ENCODE peak calls at places on chromosomes 11 and 22, in nine cellular contexts. O is PC-3, Q is K562, D is colonic mucosa, J is H1, Z is gastrocnemius medialis, S is stomach, V is body of pancreas, N is left ventricle myocardium inferior. K is an unnamed sample.
A peak's percentile ranks its signal among the peaks of the same experiment; 100 is the strongest.

GRCh38 chr11:70034740-70035365 is 43.3 kb upstream of the ANO1 start:
- DNase-seq in O (peak; percentile 14), Q (no peak), D (peak; percentile 16), J (peak; percentile 44), Z (no peak), S (peak; percentile 15), V (no peak), N (no peak), K (no peak)

GRCh38 chr11:60952742-60953170 is 780 bp upstream of the SLC15A3 start:
- DNase-seq in O (no peak), Q (no peak), D (no peak), J (no peak), Z (no peak), S (no peak), V (no peak), N (no peak), K (no peak)

GRCh38 chr11:109527496-109527895 is 105.5 kb downstream of the C11orf87 start:
- DNase-seq in O (no peak), Q (no peak), D (no peak), J (no peak), Z (no peak), S (no peak), V (no peak), N (no peak), K (no peak)

GRCh38 chr22:25139062-25139461 is 60.6 kb upstream of the CRYBB3 start:
- DNase-seq in O (no peak), Q (no peak), D (peak; percentile 73), J (no peak), Z (no peak), S (peak; percentile 57), V (peak; percentile 18), N (peak; percentile 48), K (no peak)

GRCh38 chr22:49090853-49091135 is 736.9 kb downstream of the BRD1 start:
- DNase-seq in O (no peak), Q (no peak), D (no peak), J (no peak), Z (no peak), S (no peak), V (no peak), N (no peak), K (no peak)

GRCh38 chr22:49026476-49027121 is 801.1 kb downstream of the BRD1 start:
- DNase-seq in O (no peak), Q (no peak), D (no peak), J (peak; percentile 62), Z (no peak), S (no peak), V (no peak), N (no peak), K (no peak)

GRCh38 chr11:63985812-63986155 is 454 bp upstream of the OTUB1 start:
- DNase-seq in O (no peak), Q (peak; percentile 29), D (no peak), J (no peak), Z (no peak), S (no peak), V (no peak), N (no peak), K (no peak)

GRCh38 chr22:26547426-26547825 is 35.2 kb upstream of the TFIP11 start:
- DNase-seq in O (no peak), Q (no peak), D (no peak), J (no peak), Z (no peak), S (no peak), V (no peak), N (no peak), K (no peak)

GRCh38 chr11:64911142-64911541 is 5.9 kb downstream of the ATG2A start:
- DNase-seq in O (no peak), Q (no peak), D (no peak), J (no peak), Z (no peak), S (no peak), V (no peak), N (no peak), K (no peak)

GRCh38 chr11:13337986-13338436 is 60.4 kb downstream of the BMAL1 start:
- DNase-seq in O (no peak), Q (no peak), D (no peak), J (no peak), Z (no peak), S (no peak), V (no peak), N (no peak), K (peak; percentile 66)

GRCh38 chr11:71453021-71453910 is at the start of gene NADSYN1:
- DNase-seq in O (peak; percentile 98), Q (peak; percentile 97), D (peak; percentile 99), J (peak; percentile 95), Z (peak; percentile 95), S (peak; percentile 99), V (peak; percentile 98), N (peak; percentile 98), K (peak; percentile 91)

GRCh38 chr11:71453911-71454304 is 905 bp downstream of the NADSYN1 start:
- DNase-seq in O (peak; percentile 11), Q (no peak), D (no peak), J (no peak), Z (no peak), S (no peak), V (no peak), N (no peak), K (no peak)

GRCh38 chr11:71452354-71453020 is 516 bp upstream of the NADSYN1 start:
- DNase-seq in O (peak; percentile 67), Q (no peak), D (peak; percentile 63), J (no peak), Z (peak; percentile 23), S (peak; percentile 63), V (peak; percentile 75), N (peak; percentile 42), K (peak; percentile 37)

GRCh38 chr11:71450507-71450906 is 2.3 kb upstream of the DHCR7 start:
- DNase-seq in O (no peak), Q (no peak), D (no peak), J (no peak), Z (no peak), S (no peak), V (no peak), N (no peak), K (no peak)

DNA sequence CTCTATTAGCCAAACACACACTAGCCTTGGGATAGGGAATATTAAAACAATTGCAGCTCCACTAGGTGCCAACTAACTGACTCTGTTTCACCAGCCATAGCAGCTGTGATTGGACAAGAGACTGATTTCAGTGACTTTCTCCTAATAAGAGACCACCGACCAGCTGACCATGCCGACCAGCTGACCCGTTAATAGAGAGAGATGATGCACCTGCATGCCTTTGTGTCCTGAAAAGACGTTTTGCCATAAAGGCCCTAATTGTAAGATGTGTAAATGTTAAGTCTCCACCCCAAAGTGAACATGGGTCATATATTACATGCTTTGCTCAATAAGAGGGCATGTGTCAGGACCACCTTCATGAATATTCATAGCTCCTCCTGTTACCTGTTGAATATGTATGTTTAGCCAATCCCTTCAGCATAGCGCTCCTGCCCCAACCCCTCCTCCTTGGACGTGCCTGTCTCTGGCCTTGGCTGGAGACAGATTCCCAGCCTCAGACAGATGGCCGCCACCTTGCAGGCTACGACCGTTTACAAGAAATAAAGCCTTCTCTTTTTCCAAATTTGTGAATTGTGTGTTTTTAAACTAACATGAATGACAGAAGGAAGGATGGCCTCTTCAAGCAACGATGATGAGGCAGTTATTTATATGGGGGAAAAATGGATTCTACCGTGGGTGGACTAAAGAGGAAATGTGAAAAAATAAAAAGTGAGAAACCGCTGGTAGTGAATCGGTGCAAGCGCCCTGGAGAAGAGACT is 1.2 kb upstream of the NADSYN1 start:
- DNase-seq in O (peak; percentile 44), Q (no peak), D (peak; percentile 71), J (no peak), Z (no peak), S (no peak), V (peak; percentile 52), N (no peak), K (no peak)
- H3K4me3 ChIP-seq in O (peak overlapping the region; percentile 99), Q (no peak overlapping the region), D (peak overlapping the region; percentile 91), J (peak overlapping the region; percentile 67), Z (peak overlapping the region; percentile 87), S (peak overlapping the region; percentile 86), V (no peak overlapping the region), N (peak overlapping the region; percentile 97), K (no peak overlapping the region)

DNA sequence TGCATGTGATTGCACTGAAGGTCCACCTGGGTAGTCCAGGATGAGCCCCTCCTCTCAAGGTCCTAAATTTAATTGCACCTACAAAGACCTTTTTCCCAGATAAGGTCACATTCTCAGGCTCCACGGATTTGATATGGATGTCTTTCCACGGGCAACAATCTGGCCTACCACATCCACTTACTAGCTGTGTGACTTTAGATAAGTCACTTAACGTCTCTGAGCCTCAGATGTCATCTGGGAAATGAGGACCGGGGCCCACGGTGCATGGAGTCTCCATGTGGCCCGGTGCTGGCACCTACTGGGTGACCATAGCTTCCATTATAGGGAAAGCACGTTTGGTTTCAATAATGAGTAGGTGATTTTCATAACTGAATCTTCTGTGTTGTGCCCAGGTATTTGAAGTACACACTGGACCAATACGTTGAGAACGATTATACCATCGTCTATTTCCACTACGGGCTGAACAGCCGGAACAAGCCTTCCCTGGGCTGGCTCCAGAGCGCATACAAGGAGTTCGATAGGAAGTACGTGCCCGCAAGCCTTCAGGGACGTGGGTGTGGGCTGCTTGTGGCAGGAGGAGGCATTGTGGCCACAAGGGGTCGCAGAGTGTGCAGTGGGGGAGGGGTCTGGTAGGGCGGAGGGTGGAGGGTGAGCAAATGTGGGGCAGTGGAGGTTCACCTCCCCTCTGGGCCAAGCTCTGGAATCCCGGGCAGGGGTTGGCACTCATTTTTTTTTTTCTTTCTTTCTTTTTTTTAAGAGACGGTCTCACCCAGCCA is 55.7 kb downstream of the ARHGAP8 start:
- DNase-seq in O (no peak), Q (peak; percentile 66), D (no peak), J (peak; percentile 80), Z (no peak), S (no peak), V (no peak), N (no peak), K (no peak)
- TF ChIP-seq CTCF in O (peak; percentile 25), Q (peak; percentile 32), D (no peak), J (peak; percentile 78), Z (no peak), S (peak; percentile 7), V (no peak), N (no peak), K (peak; percentile 46)

GRCh38 chr11:122173074-122173450 is 57.0 kb upstream of the BLID start:
- DNase-seq in O (peak; percentile 45), Q (no peak), D (no peak), J (no peak), Z (no peak), S (no peak), V (no peak), N (no peak), K (no peak)
- H3K27ac ChIP-seq in O (peak overlapping the region; percentile 99), Q (no peak overlapping the region), D (no peak overlapping the region), J (no peak overlapping the region), Z (no peak overlapping the region), S (no peak overlapping the region), V (no peak overlapping the region), N (no peak overlapping the region), K (peak overlapping the region; percentile 47)

GRCh38 chr11:94649254-94649653 is 82.1 kb downstream of the PIWIL4 start:
- DNase-seq in O (no peak), Q (no peak), D (no peak), J (no peak), Z (no peak), S (no peak), V (no peak), N (no peak), K (no peak)
- H3K4me3 ChIP-seq in O (no peak overlapping the region), Q (no peak overlapping the region), D (no peak overlapping the region), J (no peak overlapping the region), Z (no peak overlapping the region), S (no peak overlapping the region), V (no peak overlapping the region), N (no peak overlapping the region), K (no peak overlapping the region)

GRCh38 chr11:120168960-120169681 is 31.2 kb upstream of the TRIM29 start:
- DNase-seq in O (peak; percentile 77), Q (peak; percentile 90), D (peak; percentile 73), J (peak; percentile 96), Z (no peak), S (peak; percentile 75), V (peak; percentile 71), N (peak; percentile 61), K (peak; percentile 42)
- TF ChIP-seq CTCF in O (peak; percentile 94), Q (peak; percentile 74), D (peak; percentile 94), J (peak; percentile 77), Z (peak; percentile 82), S (peak; percentile 61), V (peak; percentile 94), N (peak; percentile 92), K (peak; percentile 42)